ENCODE peak calls at places on chromosomes 13 and 19, in nine cellular contexts. H is epithelial cell of esophagus; V is OCI-LY7; E is thoracic aorta; I is CD8-positive, alpha-beta T cell; Y is progenitor cell of endocrine pancreas; C is fibroblast of villous mesenchyme; O is BJ; P is WTC11. M is an unnamed sample.

GRCh38 chr13:41995946-41996345 is 35.0 kb upstream of the VWA8 start:
- DNase-seq in H (peak), V (no peak), E (no peak), I (no peak), Y (no peak), C (peak), O (no peak), P (no peak), M (no peak)

GRCh38 chr13:91398413-91399188 is at the start of gene GPC5:
- DNase-seq in H (peak), V (peak), E (peak), I (peak), Y (peak), C (peak), O (no peak), P (peak), M (peak)

GRCh38 chr19:46660008-46660517 is 919 bp downstream of the DACT3 start:
- DNase-seq in H (no peak), V (no peak), E (no peak), I (no peak), Y (no peak), C (no peak), O (no peak), P (peak), M (no peak)

GRCh38 chr19:17337675-17338439 is 504 bp downstream of the GTPBP3 start:
- DNase-seq in H (peak), V (peak), E (no peak), I (peak), Y (no peak), C (no peak), O (no peak), P (peak), M (no peak)

GRCh38 chr13:48094781-48095502 is at the start of gene MED4:
- DNase-seq in H (peak), V (peak), E (peak), I (peak), Y (peak), C (peak), O (peak), P (peak), M (peak)

GRCh38 chr19:30870861-30871260 is 478.4 kb downstream of the TSHZ3 start:
- DNase-seq in H (peak), V (no peak), E (no peak), I (no peak), Y (no peak), C (no peak), O (no peak), P (no peak), M (peak)

GRCh38 chr13:37360556-37360955 is 238.0 kb downstream of the POSTN start:
- DNase-seq in H (peak), V (no peak), E (no peak), I (no peak), Y (no peak), C (peak), O (no peak), P (no peak), M (no peak)

GRCh38 chr13:27794921-27795717 is 2.8 kb downstream of the GSX1 start:
- DNase-seq in H (no peak), V (no peak), E (no peak), I (no peak), Y (no peak), C (no peak), O (no peak), P (peak), M (no peak)

GRCh38 chr19:41939861-41940442 is 11.7 kb upstream of the ERFL start:
- DNase-seq in H (no peak), V (peak), E (no peak), I (peak), Y (peak), C (peak), O (no peak), P (peak), M (no peak)

GRCh38 chr13:46668302-46668720 is 115.3 kb downstream of the LRCH1 start:
- DNase-seq in H (peak), V (peak), E (no peak), I (no peak), Y (no peak), C (peak), O (peak), P (no peak), M (no peak)

GRCh38 chr19:3995619-3996018 is 10.4 kb upstream of the EEF2 start:
- DNase-seq in H (no peak), V (no peak), E (no peak), I (no peak), Y (no peak), C (no peak), O (no peak), P (no peak), M (no peak)

DNA sequence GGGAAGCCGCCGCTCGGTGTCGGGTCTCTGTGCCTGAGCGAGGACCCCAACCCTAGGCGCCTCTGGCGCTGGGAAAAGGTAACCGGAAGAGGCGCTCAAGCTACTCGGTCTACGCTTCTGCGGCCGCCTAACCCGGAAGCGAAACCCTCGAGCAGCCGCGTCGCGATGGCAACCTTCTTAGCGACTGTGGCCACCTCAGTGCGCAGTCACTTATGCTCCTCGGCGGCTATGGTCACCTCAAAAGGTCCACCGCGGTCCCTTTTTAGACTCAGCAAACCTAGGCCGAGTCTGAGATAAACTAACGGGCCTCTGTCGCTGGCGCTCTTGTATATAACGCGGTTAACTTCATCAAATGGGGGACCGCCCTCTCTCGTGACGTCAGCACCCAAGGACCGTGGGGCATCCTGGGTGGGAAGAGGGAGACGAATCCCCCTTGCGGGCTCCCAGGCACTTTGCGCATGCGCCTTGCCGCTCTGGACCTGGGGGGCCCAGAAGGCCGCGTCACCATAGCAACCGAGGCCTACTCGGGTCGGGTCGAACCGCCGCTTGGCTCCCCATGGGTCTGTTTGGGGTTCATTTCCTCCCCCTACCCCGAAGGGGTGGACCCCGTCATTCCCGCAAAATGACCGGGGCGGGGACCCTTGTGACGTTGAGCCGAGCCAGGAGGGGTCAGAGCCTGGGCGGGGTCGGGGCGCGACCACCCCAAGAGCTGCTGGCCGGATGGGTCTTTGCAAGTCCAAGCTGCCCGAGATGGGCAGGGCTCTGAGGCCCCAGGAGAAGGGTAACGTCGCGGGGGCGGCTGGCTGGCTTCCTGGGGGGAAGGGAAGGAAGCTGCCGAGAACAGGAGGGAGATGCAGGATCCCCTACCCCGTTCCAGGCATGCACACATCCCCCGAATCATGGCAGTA is at the start of gene GTF2F1:
- DNase-seq in H (peak), V (peak), E (peak), I (peak), Y (peak), C (peak), O (peak), P (peak), M (peak)
- TF ChIP-seq CTCF in H (peak), V (peak), E (no peak), I (no peak), Y (peak), C (peak), O (peak), P (no peak), M (no peak)

DNA sequence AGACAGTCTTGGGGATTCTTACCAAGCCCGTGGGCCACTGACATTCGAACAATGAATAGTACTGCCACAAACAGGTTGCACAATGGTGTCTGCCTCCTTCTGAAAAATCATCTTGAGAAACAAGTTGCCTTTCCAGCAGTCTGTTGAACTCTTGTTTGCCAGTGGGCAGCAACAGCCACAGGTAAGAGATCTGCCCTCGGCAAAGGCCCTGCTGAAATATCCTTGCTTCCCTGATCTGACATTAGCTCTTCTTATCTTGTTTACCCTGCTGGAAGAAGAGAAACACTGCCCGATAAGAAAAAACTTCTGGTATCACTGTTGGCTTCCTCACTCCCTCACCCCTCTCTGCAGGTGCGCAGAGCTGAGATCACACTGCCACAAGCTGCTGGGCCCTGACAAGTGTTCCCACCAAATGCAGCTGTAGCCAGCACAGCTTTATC is 2.0 kb downstream of the DOCK9 start:
- DNase-seq in H (peak), V (peak), E (no peak), I (no peak), Y (no peak), C (peak), O (no peak), P (no peak), M (no peak)
- TF ChIP-seq CTCF in H (no peak), V (no peak), E (no peak), I (no peak), Y (no peak), C (no peak), O (no peak), P (no peak), M (no peak)

GRCh38 chr19:43594710-43595604 is 977 bp downstream of the IRGQ start:
- DNase-seq in H (peak), V (peak), E (no peak), I (peak), Y (peak), C (peak), O (no peak), P (peak), M (no peak)

GRCh38 chr19:43594081-43594697 is 1.7 kb downstream of the IRGQ start:
- DNase-seq in H (no peak), V (no peak), E (no peak), I (no peak), Y (no peak), C (no peak), O (no peak), P (no peak), M (no peak)

GRCh38 chr19:43595605-43595998 is 332 bp downstream of the IRGQ start:
- DNase-seq in H (no peak), V (no peak), E (no peak), I (no peak), Y (no peak), C (no peak), O (no peak), P (no peak), M (no peak)

GRCh38 chr19:43596842-43597461 is 557 bp downstream of the ZNF576 start:
- DNase-seq in H (no peak), V (peak), E (no peak), I (no peak), Y (no peak), C (no peak), O (no peak), P (no peak), M (no peak)

DNA sequence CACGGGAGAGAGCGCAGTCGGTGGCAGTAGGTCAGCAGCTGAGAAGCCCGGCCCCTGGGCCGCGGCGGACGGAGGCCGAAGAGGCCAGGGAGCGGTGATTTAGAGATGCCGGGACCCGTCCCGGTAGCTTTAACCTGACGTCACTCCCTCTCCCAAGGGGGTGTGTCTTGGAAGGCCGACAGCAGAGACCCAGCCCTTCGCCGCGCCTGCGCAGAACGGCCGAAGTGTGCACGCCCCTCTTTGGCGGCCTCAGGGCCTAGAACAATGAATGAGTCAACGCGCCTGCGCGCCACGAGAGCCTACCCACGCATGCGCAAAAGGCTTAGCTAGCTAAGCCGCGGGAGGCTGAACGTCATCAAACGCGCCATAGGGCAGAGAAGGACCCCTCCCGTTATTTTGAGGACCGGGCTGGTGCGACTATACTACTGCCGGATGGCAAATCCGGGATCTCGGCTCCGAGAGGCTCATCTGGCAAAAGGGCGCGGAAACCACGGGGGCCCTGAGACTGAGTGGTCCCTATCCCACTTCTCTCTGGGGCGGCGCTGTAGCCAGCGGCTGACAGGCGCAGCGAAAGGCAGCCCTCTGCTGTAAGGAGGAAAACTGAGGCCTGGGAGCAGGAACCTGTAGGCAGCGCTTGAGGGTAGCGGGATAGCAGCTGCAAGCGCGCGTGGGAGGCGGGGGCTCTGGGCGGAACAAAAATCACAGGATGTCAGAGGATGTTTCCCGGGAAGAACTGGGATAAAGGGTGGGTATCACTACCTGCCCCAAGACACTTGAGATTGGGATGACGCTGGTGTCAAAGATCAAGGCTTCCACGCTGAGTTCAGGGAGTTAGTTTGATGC is at the start of the genes IRGQ and ZNF576:
- DNase-seq in H (peak), V (peak), E (peak), I (peak), Y (peak), C (peak), O (peak), P (peak), M (peak)
- TF ChIP-seq CTCF in H (no peak), V (peak), E (no peak), I (no peak), Y (no peak), C (no peak), O (peak), P (no peak), M (no peak)

GRCh38 chr13:110136660-110137585 is 170.0 kb downstream of the COL4A1 start:
- DNase-seq in H (no peak), V (no peak), E (no peak), I (no peak), Y (no peak), C (no peak), O (no peak), P (no peak), M (no peak)

GRCh38 chr13:110138009-110138699 is 168.8 kb downstream of the COL4A1 start:
- DNase-seq in H (peak), V (peak), E (peak), I (peak), Y (peak), C (peak), O (no peak), P (peak), M (peak)

GRCh38 chr13:110135977-110136597 is 170.9 kb downstream of the COL4A1 start:
- DNase-seq in H (no peak), V (no peak), E (no peak), I (no peak), Y (no peak), C (no peak), O (no peak), P (no peak), M (no peak)

GRCh38 chr13:110138700-110139036 is 168.3 kb downstream of the COL4A1 start:
- DNase-seq in H (no peak), V (no peak), E (no peak), I (no peak), Y (no peak), C (no peak), O (no peak), P (no peak), M (no peak)

DNA sequence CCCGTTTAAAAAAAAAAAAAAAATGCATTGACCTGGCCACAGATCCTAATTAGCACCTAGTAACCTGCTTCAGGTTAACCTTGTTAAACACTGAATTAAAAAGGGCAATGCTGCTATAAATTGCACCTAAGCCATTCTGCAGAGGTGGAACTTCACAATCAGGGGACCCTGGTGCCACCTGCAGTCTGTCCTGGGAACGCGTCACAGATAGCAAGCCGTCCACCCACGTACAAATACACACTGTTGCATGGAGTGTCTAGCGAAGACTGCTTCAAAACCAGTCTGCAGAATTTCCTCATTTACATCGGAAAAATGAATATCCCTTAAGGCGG is 169.3 kb downstream of the COL4A1 start:
- DNase-seq in H (no peak), V (peak), E (no peak), I (no peak), Y (no peak), C (no peak), O (no peak), P (no peak), M (no peak)
- TF ChIP-seq CTCF in H (peak), V (peak), E (no peak), I (no peak), Y (peak), C (peak), O (peak), P (no peak), M (no peak)

DNA sequence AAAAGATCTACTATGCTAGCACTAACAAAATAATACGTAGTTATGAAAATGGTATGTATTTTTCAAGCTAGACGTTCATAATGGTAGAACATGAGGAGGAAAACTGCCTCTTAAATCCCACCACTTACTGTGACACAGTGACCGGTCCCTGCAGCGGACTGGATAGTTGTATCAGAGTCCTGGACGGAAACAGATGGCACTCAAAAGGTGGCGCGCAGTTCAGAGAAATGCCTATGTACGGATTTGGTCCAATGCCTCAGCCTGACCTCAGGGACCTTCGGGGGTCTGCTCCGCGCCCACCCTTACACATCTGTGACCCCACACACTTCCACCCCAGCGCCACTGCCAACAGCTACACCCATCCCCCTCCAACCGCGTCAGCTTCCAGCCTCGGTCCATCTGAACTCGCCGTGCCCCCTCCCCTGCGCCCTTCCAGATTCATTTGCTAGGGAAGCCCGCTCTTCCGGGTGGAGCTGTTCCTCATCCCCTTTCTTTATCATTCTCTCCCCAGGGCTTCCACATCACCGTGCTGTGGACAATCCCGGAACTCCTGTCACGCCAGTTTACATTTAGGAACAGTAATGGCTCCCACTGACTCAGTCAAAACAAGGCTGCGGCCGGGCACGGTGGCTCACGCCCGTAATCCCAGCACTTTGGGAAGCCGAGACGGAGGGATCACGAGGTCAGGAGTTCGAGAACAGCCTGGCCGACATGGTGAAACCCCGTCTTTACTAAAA is 794 bp upstream of the LENG8 start:
- DNase-seq in H (peak), V (peak), E (no peak), I (peak), Y (no peak), C (peak), O (no peak), P (peak), M (no peak)
- TF ChIP-seq CTCF in H (peak), V (no peak), E (peak), I (no peak), Y (peak), C (peak), O (peak), P (no peak), M (no peak)

GRCh38 chr13:52452470-52452869 is 2.0 kb upstream of the VPS36 start:
- DNase-seq in H (peak), V (no peak), E (no peak), I (no peak), Y (no peak), C (no peak), O (no peak), P (no peak), M (no peak)

GRCh38 chr13:52447815-52448552 is 2.5 kb downstream of the VPS36 start:
- DNase-seq in H (peak), V (no peak), E (no peak), I (no peak), Y (no peak), C (no peak), O (no peak), P (no peak), M (no peak)

GRCh38 chr13:52450012-52450792 is at the start of gene VPS36:
- DNase-seq in H (peak), V (peak), E (peak), I (peak), Y (peak), C (peak), O (peak), P (peak), M (peak)

GRCh38 chr13:52449323-52450011 is 967 bp downstream of the VPS36 start:
- DNase-seq in H (no peak), V (peak), E (no peak), I (no peak), Y (no peak), C (peak), O (no peak), P (no peak), M (no peak)

GRCh38 chr13:52450793-52451116 is 321 bp upstream of the VPS36 start:
- DNase-seq in H (no peak), V (no peak), E (no peak), I (no peak), Y (no peak), C (no peak), O (no peak), P (no peak), M (no peak)
- TF ChIP-seq CTCF in H (peak), V (no peak), E (no peak), I (peak), Y (no peak), C (no peak), O (no peak), P (peak), M (no peak)

GRCh38 chr13:103815619-103816018 is 749.4 kb upstream of the SLC10A2 start:
- DNase-seq in H (peak), V (no peak), E (no peak), I (no peak), Y (no peak), C (no peak), O (no peak), P (no peak), M (no peak)
- TF ChIP-seq CTCF in H (no peak), V (no peak), E (no peak), I (no peak), Y (no peak), C (no peak), O (no peak), P (no peak), M (no peak)

DNA sequence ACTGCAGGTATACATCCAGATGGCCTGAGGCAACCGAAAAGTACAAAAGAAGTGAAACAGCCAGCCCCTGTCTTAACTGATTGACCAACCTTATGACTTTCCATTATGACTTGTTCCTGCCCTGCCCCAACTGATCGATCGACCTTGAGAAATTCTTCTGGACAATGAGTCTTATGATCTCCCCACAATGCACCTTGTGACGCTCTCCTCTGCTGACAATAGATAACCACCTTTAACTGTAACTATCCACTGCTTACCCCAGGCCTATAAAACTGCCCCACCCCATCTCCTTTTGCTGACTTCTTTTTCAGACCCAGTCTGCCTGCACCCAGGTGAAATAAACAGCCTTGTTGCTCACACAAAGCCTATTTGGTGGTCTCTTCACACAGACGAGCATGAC is 11.2 kb downstream of the ZNF83 start:
- DNase-seq in H (no peak), V (no peak), E (no peak), I (no peak), Y (no peak), C (no peak), O (no peak), P (no peak), M (no peak)
- TF ChIP-seq CTCF in H (no peak), V (no peak), E (no peak), I (no peak), Y (no peak), C (no peak), O (no peak), P (no peak), M (no peak)

GRCh38 chr13:78137404-78138142 is 218.9 kb upstream of the EDNRB start:
- DNase-seq in H (peak), V (peak), E (no peak), I (no peak), Y (no peak), C (peak), O (no peak), P (peak), M (no peak)
- TF ChIP-seq CTCF in H (peak), V (peak), E (peak), I (peak), Y (peak), C (peak), O (peak), P (peak), M (peak)

M was measured in omental fat pad.